ENCODE peak calls at places on chromosome 7, in five cellular contexts. One of them, this sample, is unnamed.

GRCh38 chr7:98341106-98341505 is 59.6 kb downstream of the BRI3 start:
- DNase-seq in erythroblast: no peak
- DNase-seq in amygdala: no peak
- DNase-seq in stimulated activated CD8-positive, alpha-beta memory T cell treated with anti-CD3 and anti-CD28 coated beads, Interleukin-15, amount 100 ng/mL, for 1 hour: no peak
- DNase-seq in fibroblast of lung: peak; percentile 84
- DNase-seq in this sample: no peak

GRCh38 chr7:2944729-2945128 is 98.9 kb downstream of the CARD11 start:
- DNase-seq in stimulated activated CD8-positive, alpha-beta memory T cell treated with anti-CD3 and anti-CD28 coated beads, Interleukin-15, amount 100 ng/mL, for 1 hour: no peak
- DNase-seq in fibroblast of lung: no peak
- DNase-seq in erythroblast: no peak
- DNase-seq in amygdala: no peak
- DNase-seq in this sample: no peak

GRCh38 chr7:27187702-27188665 is 3.0 kb upstream of the HOXA11 start:
- DNase-seq in fibroblast of lung: no peak
- DNase-seq in stimulated activated CD8-positive, alpha-beta memory T cell treated with anti-CD3 and anti-CD28 coated beads, Interleukin-15, amount 100 ng/mL, for 1 hour: no peak
- DNase-seq in amygdala: no peak
- DNase-seq in erythroblast: no peak
- DNase-seq in this sample: no peak

GRCh38 chr7:28075674-28076358 is 104.8 kb downstream of the JAZF1 start:
- DNase-seq in amygdala: no peak
- DNase-seq in fibroblast of lung: peak; percentile 65
- DNase-seq in stimulated activated CD8-positive, alpha-beta memory T cell treated with anti-CD3 and anti-CD28 coated beads, Interleukin-15, amount 100 ng/mL, for 1 hour: no peak
- DNase-seq in erythroblast: no peak
- DNase-seq in this sample: peak; percentile 72

GRCh38 chr7:92808006-92808405 is 28.4 kb downstream of the CDK6 start:
- DNase-seq in amygdala: no peak
- DNase-seq in erythroblast: no peak
- DNase-seq in fibroblast of lung: no peak
- DNase-seq in stimulated activated CD8-positive, alpha-beta memory T cell treated with anti-CD3 and anti-CD28 coated beads, Interleukin-15, amount 100 ng/mL, for 1 hour: no peak
- DNase-seq in this sample: no peak

GRCh38 chr7:40221836-40222235 is 87.0 kb downstream of the SUGCT start:
- DNase-seq in erythroblast: no peak
- DNase-seq in fibroblast of lung: peak; percentile 99
- DNase-seq in amygdala: no peak
- DNase-seq in stimulated activated CD8-positive, alpha-beta memory T cell treated with anti-CD3 and anti-CD28 coated beads, Interleukin-15, amount 100 ng/mL, for 1 hour: no peak
- DNase-seq in this sample: peak; percentile 95

GRCh38 chr7:41629711-41630111 is 73.2 kb downstream of the INHBA start:
- DNase-seq in fibroblast of lung: peak; percentile 50
- DNase-seq in amygdala: no peak
- DNase-seq in stimulated activated CD8-positive, alpha-beta memory T cell treated with anti-CD3 and anti-CD28 coated beads, Interleukin-15, amount 100 ng/mL, for 1 hour: no peak
- DNase-seq in erythroblast: no peak
- DNase-seq in this sample: peak; percentile 7

GRCh38 chr7:107948645-107949442 is 54.1 kb downstream of the LAMB1 start:
- DNase-seq in erythroblast: no peak
- DNase-seq in fibroblast of lung: peak; percentile 93
- DNase-seq in amygdala: no peak
- DNase-seq in stimulated activated CD8-positive, alpha-beta memory T cell treated with anti-CD3 and anti-CD28 coated beads, Interleukin-15, amount 100 ng/mL, for 1 hour: no peak
- DNase-seq in this sample: peak; percentile 86

GRCh38 chr7:39248693-39249090 is 271.0 kb downstream of the POU6F2 start:
- DNase-seq in fibroblast of lung: no peak
- DNase-seq in amygdala: no peak
- DNase-seq in erythroblast: no peak
- DNase-seq in stimulated activated CD8-positive, alpha-beta memory T cell treated with anti-CD3 and anti-CD28 coated beads, Interleukin-15, amount 100 ng/mL, for 1 hour: no peak
- DNase-seq in this sample: no peak

GRCh38 chr7:157000047-157000726 is 10.3 kb downstream of the MNX1 start:
- DNase-seq in amygdala: no peak
- DNase-seq in stimulated activated CD8-positive, alpha-beta memory T cell treated with anti-CD3 and anti-CD28 coated beads, Interleukin-15, amount 100 ng/mL, for 1 hour: no peak
- DNase-seq in erythroblast: no peak
- DNase-seq in fibroblast of lung: no peak
- DNase-seq in this sample: no peak